ENCODE peak calls at places on chromosomes 3 and 15, in ten cellular contexts. One of them, this sample, is unnamed.

GRCh38 chr3:25155696-25156471 is 272.2 kb upstream of the RARB start:
- DNase-seq in HEK293T: no peak
- DNase-seq in fibroblast of the conjunctiva: no peak
- DNase-seq in adrenal gland: no peak
- DNase-seq in NCI-H2029: no peak
- DNase-seq in foreskin fibroblast: no peak
- DNase-seq in activated CD8-positive, alpha-beta memory T cell treated with anti-CD3 and anti-CD28 coated beads for 24 hours: no peak
- DNase-seq in stimulated activated naive CD8-positive, alpha-beta T cell treated with anti-CD3 and anti-CD28 coated beads, Interleukin-15, Interleukin-2, amounts not matched to agents 100 U/mL and 50 U/mL, for 24 hours: no peak
- DNase-seq in mucosa of descending colon: no peak
- DNase-seq in T-helper 1 cell: no peak
- DNase-seq in this sample: no peak

GRCh38 chr3:197490098-197490497 is 65.7 kb downstream of the BDH1 start:
- DNase-seq in HEK293T: no peak
- DNase-seq in fibroblast of the conjunctiva: no peak
- DNase-seq in adrenal gland: no peak
- DNase-seq in NCI-H2029: no peak
- DNase-seq in foreskin fibroblast: peak
- DNase-seq in activated CD8-positive, alpha-beta memory T cell treated with anti-CD3 and anti-CD28 coated beads for 24 hours: no peak
- DNase-seq in stimulated activated naive CD8-positive, alpha-beta T cell treated with anti-CD3 and anti-CD28 coated beads, Interleukin-15, Interleukin-2, amounts not matched to agents 100 U/mL and 50 U/mL, for 24 hours: no peak
- DNase-seq in mucosa of descending colon: no peak
- DNase-seq in T-helper 1 cell: no peak
- DNase-seq in this sample: no peak

GRCh38 chr3:114154321-114154821 is 24.5 kb downstream of the DRD3 start:
- DNase-seq in HEK293T: no peak
- DNase-seq in fibroblast of the conjunctiva: no peak
- DNase-seq in adrenal gland: no peak
- DNase-seq in NCI-H2029: no peak
- DNase-seq in foreskin fibroblast: no peak
- DNase-seq in activated CD8-positive, alpha-beta memory T cell treated with anti-CD3 and anti-CD28 coated beads for 24 hours: no peak
- DNase-seq in stimulated activated naive CD8-positive, alpha-beta T cell treated with anti-CD3 and anti-CD28 coated beads, Interleukin-15, Interleukin-2, amounts not matched to agents 100 U/mL and 50 U/mL, for 24 hours: no peak
- DNase-seq in mucosa of descending colon: no peak
- DNase-seq in T-helper 1 cell: no peak
- DNase-seq in this sample: no peak

GRCh38 chr15:51830279-51830806 is 890 bp downstream of the TMOD3 start:
- DNase-seq in HEK293T: no peak
- DNase-seq in fibroblast of the conjunctiva: no peak
- DNase-seq in adrenal gland: peak
- DNase-seq in NCI-H2029: no peak
- DNase-seq in foreskin fibroblast: peak
- DNase-seq in activated CD8-positive, alpha-beta memory T cell treated with anti-CD3 and anti-CD28 coated beads for 24 hours: no peak
- DNase-seq in stimulated activated naive CD8-positive, alpha-beta T cell treated with anti-CD3 and anti-CD28 coated beads, Interleukin-15, Interleukin-2, amounts not matched to agents 100 U/mL and 50 U/mL, for 24 hours: no peak
- DNase-seq in mucosa of descending colon: no peak
- DNase-seq in T-helper 1 cell: no peak
- DNase-seq in this sample: no peak

GRCh38 chr15:84638103-84638502 is 16.0 kb downstream of the WDR73 start:
- DNase-seq in HEK293T: no peak
- DNase-seq in fibroblast of the conjunctiva: no peak
- DNase-seq in adrenal gland: no peak
- DNase-seq in NCI-H2029: no peak
- DNase-seq in foreskin fibroblast: peak
- DNase-seq in activated CD8-positive, alpha-beta memory T cell treated with anti-CD3 and anti-CD28 coated beads for 24 hours: no peak
- DNase-seq in stimulated activated naive CD8-positive, alpha-beta T cell treated with anti-CD3 and anti-CD28 coated beads, Interleukin-15, Interleukin-2, amounts not matched to agents 100 U/mL and 50 U/mL, for 24 hours: no peak
- DNase-seq in mucosa of descending colon: no peak
- DNase-seq in T-helper 1 cell: no peak
- DNase-seq in this sample: no peak

GRCh38 chr3:160112481-160112880 is 112.7 kb upstream of the C3orf80 start:
- DNase-seq in HEK293T: no peak
- DNase-seq in fibroblast of the conjunctiva: no peak
- DNase-seq in adrenal gland: no peak
- DNase-seq in NCI-H2029: no peak
- DNase-seq in foreskin fibroblast: no peak
- DNase-seq in activated CD8-positive, alpha-beta memory T cell treated with anti-CD3 and anti-CD28 coated beads for 24 hours: no peak
- DNase-seq in stimulated activated naive CD8-positive, alpha-beta T cell treated with anti-CD3 and anti-CD28 coated beads, Interleukin-15, Interleukin-2, amounts not matched to agents 100 U/mL and 50 U/mL, for 24 hours: no peak
- DNase-seq in mucosa of descending colon: no peak
- DNase-seq in T-helper 1 cell: no peak
- DNase-seq in this sample: no peak

GRCh38 chr3:28290863-28291300 is 49.5 kb downstream of the CMC1 start:
- DNase-seq in HEK293T: no peak
- DNase-seq in fibroblast of the conjunctiva: no peak
- DNase-seq in adrenal gland: no peak
- DNase-seq in NCI-H2029: no peak
- DNase-seq in foreskin fibroblast: peak
- DNase-seq in activated CD8-positive, alpha-beta memory T cell treated with anti-CD3 and anti-CD28 coated beads for 24 hours: no peak
- DNase-seq in stimulated activated naive CD8-positive, alpha-beta T cell treated with anti-CD3 and anti-CD28 coated beads, Interleukin-15, Interleukin-2, amounts not matched to agents 100 U/mL and 50 U/mL, for 24 hours: no peak
- DNase-seq in mucosa of descending colon: no peak
- DNase-seq in T-helper 1 cell: no peak
- DNase-seq in this sample: no peak

GRCh38 chr3:133563186-133563591 is 10.3 kb upstream of the CDV3 start:
- DNase-seq in HEK293T: no peak
- DNase-seq in fibroblast of the conjunctiva: no peak
- DNase-seq in adrenal gland: no peak
- DNase-seq in NCI-H2029: no peak
- DNase-seq in foreskin fibroblast: peak
- DNase-seq in activated CD8-positive, alpha-beta memory T cell treated with anti-CD3 and anti-CD28 coated beads for 24 hours: no peak
- DNase-seq in stimulated activated naive CD8-positive, alpha-beta T cell treated with anti-CD3 and anti-CD28 coated beads, Interleukin-15, Interleukin-2, amounts not matched to agents 100 U/mL and 50 U/mL, for 24 hours: no peak
- DNase-seq in mucosa of descending colon: no peak
- DNase-seq in T-helper 1 cell: no peak
- DNase-seq in this sample: no peak

GRCh38 chr3:13346481-13347389 is 73.4 kb downstream of the NUP210 start:
- DNase-seq in HEK293T: no peak
- DNase-seq in fibroblast of the conjunctiva: no peak
- DNase-seq in adrenal gland: peak
- DNase-seq in NCI-H2029: peak
- DNase-seq in foreskin fibroblast: no peak
- DNase-seq in activated CD8-positive, alpha-beta memory T cell treated with anti-CD3 and anti-CD28 coated beads for 24 hours: peak
- DNase-seq in stimulated activated naive CD8-positive, alpha-beta T cell treated with anti-CD3 and anti-CD28 coated beads, Interleukin-15, Interleukin-2, amounts not matched to agents 100 U/mL and 50 U/mL, for 24 hours: peak
- DNase-seq in mucosa of descending colon: peak
- DNase-seq in T-helper 1 cell: peak
- DNase-seq in this sample: peak

GRCh38 chr15:89026167-89026566 is 62.1 kb upstream of the ABHD2 start:
- DNase-seq in HEK293T: no peak
- DNase-seq in fibroblast of the conjunctiva: no peak
- DNase-seq in adrenal gland: no peak
- DNase-seq in NCI-H2029: no peak
- DNase-seq in foreskin fibroblast: no peak
- DNase-seq in activated CD8-positive, alpha-beta memory T cell treated with anti-CD3 and anti-CD28 coated beads for 24 hours: no peak
- DNase-seq in stimulated activated naive CD8-positive, alpha-beta T cell treated with anti-CD3 and anti-CD28 coated beads, Interleukin-15, Interleukin-2, amounts not matched to agents 100 U/mL and 50 U/mL, for 24 hours: no peak
- DNase-seq in mucosa of descending colon: no peak
- DNase-seq in T-helper 1 cell: no peak
- DNase-seq in this sample: no peak

GRCh38 chr3:29606416-29606815 is 325.5 kb downstream of the RBMS3 start:
- DNase-seq in HEK293T: no peak
- DNase-seq in fibroblast of the conjunctiva: no peak
- DNase-seq in adrenal gland: no peak
- DNase-seq in NCI-H2029: no peak
- DNase-seq in foreskin fibroblast: no peak
- DNase-seq in activated CD8-positive, alpha-beta memory T cell treated with anti-CD3 and anti-CD28 coated beads for 24 hours: no peak
- DNase-seq in stimulated activated naive CD8-positive, alpha-beta T cell treated with anti-CD3 and anti-CD28 coated beads, Interleukin-15, Interleukin-2, amounts not matched to agents 100 U/mL and 50 U/mL, for 24 hours: no peak
- DNase-seq in mucosa of descending colon: no peak
- DNase-seq in T-helper 1 cell: no peak
- DNase-seq in this sample: no peak

GRCh38 chr3:153084431-153084830 is 77.6 kb upstream of the RAP2B start:
- DNase-seq in HEK293T: no peak
- DNase-seq in fibroblast of the conjunctiva: no peak
- DNase-seq in adrenal gland: no peak
- DNase-seq in NCI-H2029: no peak
- DNase-seq in foreskin fibroblast: no peak
- DNase-seq in activated CD8-positive, alpha-beta memory T cell treated with anti-CD3 and anti-CD28 coated beads for 24 hours: no peak
- DNase-seq in stimulated activated naive CD8-positive, alpha-beta T cell treated with anti-CD3 and anti-CD28 coated beads, Interleukin-15, Interleukin-2, amounts not matched to agents 100 U/mL and 50 U/mL, for 24 hours: no peak
- DNase-seq in mucosa of descending colon: no peak
- DNase-seq in T-helper 1 cell: no peak
- DNase-seq in this sample: no peak

GRCh38 chr3:14802332-14802731 is 16.4 kb upstream of the FGD5 start:
- DNase-seq in HEK293T: no peak
- DNase-seq in fibroblast of the conjunctiva: no peak
- DNase-seq in adrenal gland: no peak
- DNase-seq in NCI-H2029: no peak
- DNase-seq in foreskin fibroblast: no peak
- DNase-seq in activated CD8-positive, alpha-beta memory T cell treated with anti-CD3 and anti-CD28 coated beads for 24 hours: no peak
- DNase-seq in stimulated activated naive CD8-positive, alpha-beta T cell treated with anti-CD3 and anti-CD28 coated beads, Interleukin-15, Interleukin-2, amounts not matched to agents 100 U/mL and 50 U/mL, for 24 hours: no peak
- DNase-seq in mucosa of descending colon: no peak
- DNase-seq in T-helper 1 cell: no peak
- DNase-seq in this sample: no peak

GRCh38 chr3:63814300-63814699 is 4.8 kb upstream of the C3orf49 start:
- DNase-seq in HEK293T: no peak
- DNase-seq in fibroblast of the conjunctiva: no peak
- DNase-seq in adrenal gland: no peak
- DNase-seq in NCI-H2029: no peak
- DNase-seq in foreskin fibroblast: peak
- DNase-seq in activated CD8-positive, alpha-beta memory T cell treated with anti-CD3 and anti-CD28 coated beads for 24 hours: no peak
- DNase-seq in stimulated activated naive CD8-positive, alpha-beta T cell treated with anti-CD3 and anti-CD28 coated beads, Interleukin-15, Interleukin-2, amounts not matched to agents 100 U/mL and 50 U/mL, for 24 hours: no peak
- DNase-seq in mucosa of descending colon: no peak
- DNase-seq in T-helper 1 cell: no peak
- DNase-seq in this sample: no peak

GRCh38 chr3:53062905-53063304 is 17.0 kb upstream of the SFMBT1 start:
- DNase-seq in HEK293T: no peak
- DNase-seq in fibroblast of the conjunctiva: no peak
- DNase-seq in adrenal gland: no peak
- DNase-seq in NCI-H2029: no peak
- DNase-seq in foreskin fibroblast: no peak
- DNase-seq in activated CD8-positive, alpha-beta memory T cell treated with anti-CD3 and anti-CD28 coated beads for 24 hours: peak
- DNase-seq in stimulated activated naive CD8-positive, alpha-beta T cell treated with anti-CD3 and anti-CD28 coated beads, Interleukin-15, Interleukin-2, amounts not matched to agents 100 U/mL and 50 U/mL, for 24 hours: no peak
- DNase-seq in mucosa of descending colon: no peak
- DNase-seq in T-helper 1 cell: no peak
- DNase-seq in this sample: no peak

GRCh38 chr15:80906159-80906775 is 83.4 kb downstream of the MESD start:
- DNase-seq in HEK293T: peak
- DNase-seq in fibroblast of the conjunctiva: no peak
- DNase-seq in adrenal gland: peak
- DNase-seq in NCI-H2029: peak
- DNase-seq in foreskin fibroblast: peak
- DNase-seq in activated CD8-positive, alpha-beta memory T cell treated with anti-CD3 and anti-CD28 coated beads for 24 hours: no peak
- DNase-seq in stimulated activated naive CD8-positive, alpha-beta T cell treated with anti-CD3 and anti-CD28 coated beads, Interleukin-15, Interleukin-2, amounts not matched to agents 100 U/mL and 50 U/mL, for 24 hours: no peak
- DNase-seq in mucosa of descending colon: no peak
- DNase-seq in T-helper 1 cell: no peak
- DNase-seq in this sample: no peak

GRCh38 chr3:187223799-187224198 is 26.5 kb downstream of the RTP1 start:
- DNase-seq in HEK293T: no peak
- DNase-seq in fibroblast of the conjunctiva: no peak
- DNase-seq in adrenal gland: no peak
- DNase-seq in NCI-H2029: peak
- DNase-seq in foreskin fibroblast: peak
- DNase-seq in activated CD8-positive, alpha-beta memory T cell treated with anti-CD3 and anti-CD28 coated beads for 24 hours: no peak
- DNase-seq in stimulated activated naive CD8-positive, alpha-beta T cell treated with anti-CD3 and anti-CD28 coated beads, Interleukin-15, Interleukin-2, amounts not matched to agents 100 U/mL and 50 U/mL, for 24 hours: no peak
- DNase-seq in mucosa of descending colon: no peak
- DNase-seq in T-helper 1 cell: no peak
- DNase-seq in this sample: no peak

GRCh38 chr3:73243740-73244139 is 182.3 kb downstream of the EBLN2 start:
- DNase-seq in HEK293T: no peak
- DNase-seq in fibroblast of the conjunctiva: no peak
- DNase-seq in adrenal gland: no peak
- DNase-seq in NCI-H2029: no peak
- DNase-seq in foreskin fibroblast: no peak
- DNase-seq in activated CD8-positive, alpha-beta memory T cell treated with anti-CD3 and anti-CD28 coated beads for 24 hours: no peak
- DNase-seq in stimulated activated naive CD8-positive, alpha-beta T cell treated with anti-CD3 and anti-CD28 coated beads, Interleukin-15, Interleukin-2, amounts not matched to agents 100 U/mL and 50 U/mL, for 24 hours: no peak
- DNase-seq in mucosa of descending colon: no peak
- DNase-seq in T-helper 1 cell: no peak
- DNase-seq in this sample: no peak

GRCh38 chr15:83846847-83847246 is 192.9 kb downstream of the ADAMTSL3 start:
- DNase-seq in HEK293T: no peak
- DNase-seq in fibroblast of the conjunctiva: peak
- DNase-seq in adrenal gland: no peak
- DNase-seq in NCI-H2029: no peak
- DNase-seq in foreskin fibroblast: peak
- DNase-seq in activated CD8-positive, alpha-beta memory T cell treated with anti-CD3 and anti-CD28 coated beads for 24 hours: no peak
- DNase-seq in stimulated activated naive CD8-positive, alpha-beta T cell treated with anti-CD3 and anti-CD28 coated beads, Interleukin-15, Interleukin-2, amounts not matched to agents 100 U/mL and 50 U/mL, for 24 hours: no peak
- DNase-seq in mucosa of descending colon: no peak
- DNase-seq in T-helper 1 cell: no peak
- DNase-seq in this sample: no peak

GRCh38 chr15:56817266-56817665 is 84.0 kb upstream of the ZNF280D start:
- DNase-seq in HEK293T: no peak
- DNase-seq in fibroblast of the conjunctiva: no peak
- DNase-seq in adrenal gland: no peak
- DNase-seq in NCI-H2029: no peak
- DNase-seq in foreskin fibroblast: peak
- DNase-seq in activated CD8-positive, alpha-beta memory T cell treated with anti-CD3 and anti-CD28 coated beads for 24 hours: no peak
- DNase-seq in stimulated activated naive CD8-positive, alpha-beta T cell treated with anti-CD3 and anti-CD28 coated beads, Interleukin-15, Interleukin-2, amounts not matched to agents 100 U/mL and 50 U/mL, for 24 hours: no peak
- DNase-seq in mucosa of descending colon: no peak
- DNase-seq in T-helper 1 cell: no peak
- DNase-seq in this sample: no peak

GRCh38 chr3:39228496-39228895 is 36.1 kb upstream of the XIRP1 start:
- DNase-seq in HEK293T: no peak
- DNase-seq in fibroblast of the conjunctiva: no peak
- DNase-seq in adrenal gland: no peak
- DNase-seq in NCI-H2029: no peak
- DNase-seq in foreskin fibroblast: no peak
- DNase-seq in activated CD8-positive, alpha-beta memory T cell treated with anti-CD3 and anti-CD28 coated beads for 24 hours: no peak
- DNase-seq in stimulated activated naive CD8-positive, alpha-beta T cell treated with anti-CD3 and anti-CD28 coated beads, Interleukin-15, Interleukin-2, amounts not matched to agents 100 U/mL and 50 U/mL, for 24 hours: no peak
- DNase-seq in mucosa of descending colon: no peak
- DNase-seq in T-helper 1 cell: no peak
- DNase-seq in this sample: no peak

GRCh38 chr15:55403531-55403930 is 4.6 kb downstream of the CCPG1 start:
- DNase-seq in HEK293T: no peak
- DNase-seq in fibroblast of the conjunctiva: peak
- DNase-seq in adrenal gland: no peak
- DNase-seq in NCI-H2029: no peak
- DNase-seq in foreskin fibroblast: peak
- DNase-seq in activated CD8-positive, alpha-beta memory T cell treated with anti-CD3 and anti-CD28 coated beads for 24 hours: no peak
- DNase-seq in stimulated activated naive CD8-positive, alpha-beta T cell treated with anti-CD3 and anti-CD28 coated beads, Interleukin-15, Interleukin-2, amounts not matched to agents 100 U/mL and 50 U/mL, for 24 hours: no peak
- DNase-seq in mucosa of descending colon: no peak
- DNase-seq in T-helper 1 cell: no peak
- DNase-seq in this sample: no peak

GRCh38 chr3:97815149-97815917 is 6.5 kb upstream of the CRYBG3 start:
- DNase-seq in HEK293T: no peak
- DNase-seq in fibroblast of the conjunctiva: no peak
- DNase-seq in adrenal gland: no peak
- DNase-seq in NCI-H2029: no peak
- DNase-seq in foreskin fibroblast: no peak
- DNase-seq in activated CD8-positive, alpha-beta memory T cell treated with anti-CD3 and anti-CD28 coated beads for 24 hours: no peak
- DNase-seq in stimulated activated naive CD8-positive, alpha-beta T cell treated with anti-CD3 and anti-CD28 coated beads, Interleukin-15, Interleukin-2, amounts not matched to agents 100 U/mL and 50 U/mL, for 24 hours: peak
- DNase-seq in mucosa of descending colon: no peak
- DNase-seq in T-helper 1 cell: no peak
- DNase-seq in this sample: peak

GRCh38 chr15:92231461-92231860 is 162.2 kb upstream of the ST8SIA2 start:
- DNase-seq in HEK293T: no peak
- DNase-seq in fibroblast of the conjunctiva: no peak
- DNase-seq in adrenal gland: no peak
- DNase-seq in NCI-H2029: no peak
- DNase-seq in foreskin fibroblast: no peak
- DNase-seq in activated CD8-positive, alpha-beta memory T cell treated with anti-CD3 and anti-CD28 coated beads for 24 hours: no peak
- DNase-seq in stimulated activated naive CD8-positive, alpha-beta T cell treated with anti-CD3 and anti-CD28 coated beads, Interleukin-15, Interleukin-2, amounts not matched to agents 100 U/mL and 50 U/mL, for 24 hours: no peak
- DNase-seq in mucosa of descending colon: no peak
- DNase-seq in T-helper 1 cell: no peak
- DNase-seq in this sample: no peak

GRCh38 chr3:42693530-42693930 is 8.2 kb downstream of the KLHL40 start:
- DNase-seq in HEK293T: no peak
- DNase-seq in fibroblast of the conjunctiva: no peak
- DNase-seq in adrenal gland: no peak
- DNase-seq in NCI-H2029: no peak
- DNase-seq in foreskin fibroblast: no peak
- DNase-seq in activated CD8-positive, alpha-beta memory T cell treated with anti-CD3 and anti-CD28 coated beads for 24 hours: no peak
- DNase-seq in stimulated activated naive CD8-positive, alpha-beta T cell treated with anti-CD3 and anti-CD28 coated beads, Interleukin-15, Interleukin-2, amounts not matched to agents 100 U/mL and 50 U/mL, for 24 hours: no peak
- DNase-seq in mucosa of descending colon: no peak
- DNase-seq in T-helper 1 cell: no peak
- DNase-seq in this sample: no peak